ENCODE peak calls at places on chromosomes 12 and 14, in seven cellular contexts. One of them, this sample, is unnamed. For H3K4me1, the result is how much of the 10 kb centered on the place peaks cover.

GRCh38 chr12:21631367-21631766 is 26.3 kb downstream of the LDHB start:
- DNase-seq in pancreas: no peak
- DNase-seq in MM.1S: no peak
- DNase-seq in kidney: no peak
- DNase-seq in heart left ventricle: no peak
- DNase-seq in GM23338: no peak
- DNase-seq in esophagus squamous epithelium: no peak
- DNase-seq in this sample: no peak

GRCh38 chr12:21818627-21819026 is 44.1 kb upstream of the KCNJ8 start:
- DNase-seq in esophagus squamous epithelium: no peak
- DNase-seq in MM.1S: no peak
- DNase-seq in pancreas: no peak
- DNase-seq in heart left ventricle: no peak
- DNase-seq in kidney: no peak
- DNase-seq in GM23338: no peak
- DNase-seq in this sample: no peak

GRCh38 chr14:100399052-100399849 is 76.1 kb downstream of the SLC25A47 start:
- DNase-seq in heart left ventricle: no peak
- DNase-seq in GM23338: peak
- DNase-seq in MM.1S: no peak
- DNase-seq in pancreas: no peak
- DNase-seq in kidney: no peak
- DNase-seq in esophagus squamous epithelium: no peak
- DNase-seq in this sample: no peak

GRCh38 chr12:92503977-92504966 is 198.5 kb upstream of the PLEKHG7 start:
- DNase-seq in pancreas: peak
- DNase-seq in MM.1S: no peak
- DNase-seq in GM23338: no peak
- DNase-seq in kidney: no peak
- DNase-seq in heart left ventricle: peak
- DNase-seq in esophagus squamous epithelium: no peak
- DNase-seq in this sample: no peak

GRCh38 chr12:91094957-91095356 is 16.3 kb downstream of the LUM start:
- DNase-seq in heart left ventricle: no peak
- DNase-seq in pancreas: no peak
- DNase-seq in GM23338: no peak
- DNase-seq in kidney: no peak
- DNase-seq in esophagus squamous epithelium: no peak
- DNase-seq in MM.1S: no peak
- DNase-seq in this sample: no peak

GRCh38 chr12:96422192-96422591 is 22.0 kb upstream of the CDK17 start:
- DNase-seq in kidney: no peak
- DNase-seq in esophagus squamous epithelium: no peak
- DNase-seq in GM23338: no peak
- DNase-seq in heart left ventricle: no peak
- DNase-seq in MM.1S: no peak
- DNase-seq in pancreas: no peak
- DNase-seq in this sample: no peak

GRCh38 chr12:52126605-52127578 is 47.4 kb downstream of the SMIM41 start:
- DNase-seq in kidney: peak
- DNase-seq in heart left ventricle: no peak
- DNase-seq in GM23338: no peak
- DNase-seq in MM.1S: no peak
- DNase-seq in esophagus squamous epithelium: no peak
- DNase-seq in pancreas: peak
- DNase-seq in this sample: no peak

GRCh38 chr12:90280033-90280432 is 571.4 kb upstream of the ATP2B1 start:
- DNase-seq in esophagus squamous epithelium: no peak
- DNase-seq in MM.1S: no peak
- DNase-seq in kidney: no peak
- DNase-seq in heart left ventricle: no peak
- DNase-seq in GM23338: no peak
- DNase-seq in pancreas: no peak
- DNase-seq in this sample: no peak

GRCh38 chr12:89859513-89860220 is 151.0 kb upstream of the ATP2B1 start:
- DNase-seq in pancreas: no peak
- DNase-seq in kidney: no peak
- DNase-seq in heart left ventricle: no peak
- DNase-seq in esophagus squamous epithelium: no peak
- DNase-seq in GM23338: no peak
- DNase-seq in MM.1S: no peak
- DNase-seq in this sample: no peak

GRCh38 chr14:79890527-79890926 is 320.8 kb downstream of the DIO2 start:
- DNase-seq in esophagus squamous epithelium: no peak
- DNase-seq in heart left ventricle: no peak
- DNase-seq in pancreas: no peak
- DNase-seq in kidney: no peak
- DNase-seq in MM.1S: no peak
- DNase-seq in GM23338: no peak
- DNase-seq in this sample: no peak

GRCh38 chr14:76953196-76953945 is 75.1 kb downstream of the IRF2BPL start:
- DNase-seq in heart left ventricle: peak
- DNase-seq in MM.1S: no peak
- DNase-seq in esophagus squamous epithelium: no peak
- DNase-seq in kidney: peak
- DNase-seq in pancreas: peak
- DNase-seq in GM23338: peak
- DNase-seq in this sample: no peak

GRCh38 chr12:6374028-6374780 is 1.2 kb downstream of the SCNN1A start:
- DNase-seq in GM23338: no peak
- DNase-seq in pancreas: no peak
- DNase-seq in MM.1S: no peak
- DNase-seq in heart left ventricle: no peak
- DNase-seq in kidney: peak
- DNase-seq in esophagus squamous epithelium: no peak
- DNase-seq in this sample: no peak

GRCh38 chr12:106345739-106346138 is 11.8 kb upstream of the POLR3B start:
- DNase-seq in GM23338: peak
- DNase-seq in heart left ventricle: peak
- DNase-seq in esophagus squamous epithelium: no peak
- DNase-seq in MM.1S: no peak
- DNase-seq in pancreas: no peak
- DNase-seq in kidney: no peak
- DNase-seq in this sample: peak

GRCh38 chr12:131755305-131756113 is 44.6 kb downstream of the SFSWAP start:
- DNase-seq in MM.1S: no peak
- DNase-seq in kidney: no peak
- DNase-seq in GM23338: peak
- DNase-seq in pancreas: no peak
- DNase-seq in heart left ventricle: no peak
- DNase-seq in esophagus squamous epithelium: no peak
- DNase-seq in this sample: peak

GRCh38 chr12:92989715-92990484 is 60.8 kb upstream of the EEA1 start:
- DNase-seq in heart left ventricle: no peak
- DNase-seq in esophagus squamous epithelium: no peak
- DNase-seq in kidney: no peak
- DNase-seq in MM.1S: no peak
- DNase-seq in GM23338: no peak
- DNase-seq in pancreas: no peak
- DNase-seq in this sample: no peak

GRCh38 chr12:13116971-13117370 is 13.5 kb upstream of the GSG1 start:
- DNase-seq in GM23338: no peak
- DNase-seq in MM.1S: no peak
- DNase-seq in heart left ventricle: no peak
- DNase-seq in pancreas: no peak
- DNase-seq in esophagus squamous epithelium: no peak
- DNase-seq in kidney: no peak
- DNase-seq in this sample: no peak

GRCh38 chr14:70753518-70753953 is 55.8 kb downstream of the MAP3K9 start:
- DNase-seq in esophagus squamous epithelium: no peak
- DNase-seq in GM23338: no peak
- DNase-seq in MM.1S: no peak
- DNase-seq in heart left ventricle: no peak
- DNase-seq in pancreas: no peak
- DNase-seq in kidney: no peak
- DNase-seq in this sample: peak

GRCh38 chr14:101634453-101635237 is 73.3 kb downstream of the DIO3 start:
- DNase-seq in heart left ventricle: no peak
- DNase-seq in kidney: no peak
- DNase-seq in GM23338: no peak
- DNase-seq in esophagus squamous epithelium: no peak
- DNase-seq in pancreas: no peak
- DNase-seq in MM.1S: no peak
- DNase-seq in this sample: no peak

DNA sequence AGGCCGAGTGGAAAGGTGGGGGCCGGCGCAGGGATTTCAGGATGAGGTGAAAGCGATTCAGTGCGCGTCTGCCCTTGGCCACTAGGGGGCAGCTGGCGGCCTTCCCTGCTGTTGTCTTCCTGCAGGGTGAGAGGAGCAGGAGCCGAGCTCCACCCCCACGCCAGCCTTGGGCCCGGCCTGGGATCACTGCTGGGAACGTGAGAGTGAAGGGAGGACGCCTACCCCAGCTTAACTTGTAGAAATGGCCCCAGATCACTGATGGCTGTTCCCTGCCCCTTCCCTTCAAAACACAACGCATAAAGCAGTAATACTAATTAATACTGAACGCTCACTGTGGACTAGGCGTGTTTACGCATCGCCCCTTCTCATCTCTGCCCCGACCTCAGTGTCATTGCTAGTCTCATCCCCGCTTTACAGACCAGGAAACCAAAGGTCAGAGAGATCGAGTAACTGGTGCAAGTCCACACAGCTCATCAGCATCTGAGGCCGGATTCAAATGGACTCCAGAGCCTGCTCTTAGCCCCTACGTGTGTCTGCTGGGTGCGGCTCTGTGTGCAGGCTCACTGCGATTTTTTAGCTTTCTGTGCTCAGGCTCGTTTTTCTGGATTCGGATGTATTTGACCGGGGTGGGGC is 24.3 kb downstream of the MVK start:
- DNase-seq in esophagus squamous epithelium: no peak
- DNase-seq in kidney: peak
- DNase-seq in MM.1S: peak
- DNase-seq in heart left ventricle: peak
- DNase-seq in pancreas: peak
- DNase-seq in GM23338: peak
- DNase-seq in this sample: peak
- TF ChIP-seq CTCF in esophagus squamous epithelium: peak
- TF ChIP-seq CTCF in kidney: peak
- TF ChIP-seq CTCF in MM.1S: peak
- TF ChIP-seq CTCF in heart left ventricle: peak
- TF ChIP-seq CTCF in pancreas: peak
- TF ChIP-seq CTCF in GM23338: peak
- TF ChIP-seq CTCF in this sample: peak

DNA sequence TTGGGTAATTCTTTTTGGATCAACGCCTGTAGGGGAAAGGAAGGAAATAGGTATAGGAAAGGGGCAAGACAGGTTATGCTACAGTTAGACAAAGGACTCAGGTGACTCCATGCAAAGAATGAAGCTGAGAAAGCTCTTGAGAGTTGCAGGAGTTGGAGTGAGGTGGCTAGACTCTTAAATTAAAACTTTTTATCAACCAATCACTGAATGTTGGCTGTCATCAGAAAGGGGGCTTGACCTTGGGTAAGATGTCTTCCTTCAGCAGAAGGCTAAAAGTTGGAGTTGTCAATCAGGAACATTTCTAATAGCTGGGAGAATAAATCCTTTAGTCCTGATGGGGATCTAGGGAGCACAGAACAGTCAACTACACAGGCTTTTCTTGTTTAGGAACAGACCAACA is 595.4 kb downstream of the SLC16A7 start:
- DNase-seq in kidney: no peak
- DNase-seq in pancreas: no peak
- DNase-seq in GM23338: no peak
- DNase-seq in MM.1S: no peak
- DNase-seq in heart left ventricle: no peak
- DNase-seq in esophagus squamous epithelium: no peak
- DNase-seq in this sample: no peak
- H3K4me1 ChIP-seq in kidney: under half
- H3K4me1 ChIP-seq in pancreas: under half
- H3K4me1 ChIP-seq in GM23338: under half
- H3K4me1 ChIP-seq in MM.1S: under half
- H3K4me1 ChIP-seq in heart left ventricle: under half
- H3K4me1 ChIP-seq in esophagus squamous epithelium: under half
- H3K4me1 ChIP-seq in this sample: under half

GRCh38 chr14:91860238-91860637 is 7.1 kb downstream of the TC2N start:
- DNase-seq in heart left ventricle: no peak
- DNase-seq in MM.1S: no peak
- DNase-seq in GM23338: no peak
- DNase-seq in esophagus squamous epithelium: no peak
- DNase-seq in kidney: no peak
- DNase-seq in pancreas: no peak
- DNase-seq in this sample: no peak

GRCh38 chr14:91854327-91854934 is 12.9 kb downstream of the TC2N start:
- DNase-seq in GM23338: no peak
- DNase-seq in kidney: no peak
- DNase-seq in heart left ventricle: no peak
- DNase-seq in esophagus squamous epithelium: no peak
- DNase-seq in MM.1S: no peak
- DNase-seq in pancreas: no peak
- DNase-seq in this sample: no peak

GRCh38 chr14:91861091-91861490 is 6.2 kb downstream of the TC2N start:
- DNase-seq in MM.1S: no peak
- DNase-seq in kidney: no peak
- DNase-seq in heart left ventricle: no peak
- DNase-seq in GM23338: no peak
- DNase-seq in esophagus squamous epithelium: no peak
- DNase-seq in pancreas: no peak
- DNase-seq in this sample: no peak

GRCh38 chr14:91862417-91862816 is 4.9 kb downstream of the TC2N start:
- DNase-seq in MM.1S: no peak
- DNase-seq in kidney: no peak
- DNase-seq in heart left ventricle: no peak
- DNase-seq in GM23338: no peak
- DNase-seq in pancreas: no peak
- DNase-seq in esophagus squamous epithelium: no peak
- DNase-seq in this sample: no peak

DNA sequence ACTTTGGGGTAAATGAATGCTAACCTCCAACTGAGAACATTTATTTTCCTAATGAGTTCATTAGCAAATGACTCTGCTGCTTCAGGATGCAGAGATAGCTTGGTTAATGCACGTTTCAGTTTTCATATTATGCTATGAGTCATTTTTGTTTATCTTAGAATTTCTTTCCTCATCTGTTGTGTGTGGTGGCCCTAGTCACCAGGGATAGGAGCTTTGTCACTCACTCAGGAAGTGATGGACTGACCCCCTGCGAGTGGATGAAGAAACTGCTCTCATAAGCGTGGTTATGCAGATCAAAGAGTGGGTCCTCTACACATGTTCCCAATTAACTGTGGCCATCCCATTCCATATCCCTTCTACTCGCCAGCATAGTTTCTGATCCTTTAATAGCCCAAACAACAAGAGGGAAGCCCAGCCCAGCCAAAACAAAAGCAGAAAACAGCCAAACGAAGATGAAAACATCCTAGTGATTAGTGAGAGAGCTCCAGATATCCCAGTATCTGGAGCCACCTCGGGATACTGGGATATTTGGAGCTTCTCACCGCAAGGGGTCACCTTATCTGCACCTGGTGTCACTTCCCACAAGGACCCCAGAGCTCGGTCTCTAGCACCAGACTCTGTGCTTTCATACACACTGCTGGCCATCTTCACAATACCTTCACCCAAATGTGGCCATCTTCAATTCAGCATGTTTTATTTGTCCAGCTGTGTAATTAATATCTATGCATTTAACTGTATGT is 8.6 kb downstream of the TC2N start:
- DNase-seq in kidney: no peak
- DNase-seq in pancreas: no peak
- DNase-seq in GM23338: peak
- DNase-seq in esophagus squamous epithelium: no peak
- DNase-seq in MM.1S: no peak
- DNase-seq in heart left ventricle: no peak
- DNase-seq in this sample: no peak
- TF ChIP-seq CTCF in kidney: no peak
- TF ChIP-seq CTCF in pancreas: no peak
- TF ChIP-seq CTCF in GM23338: peak
- TF ChIP-seq CTCF in esophagus squamous epithelium: no peak
- TF ChIP-seq CTCF in MM.1S: no peak
- TF ChIP-seq CTCF in heart left ventricle: no peak
- TF ChIP-seq CTCF in this sample: peak

GRCh38 chr14:103288076-103288766 is 45.8 kb upstream of the EIF5 start:
- DNase-seq in heart left ventricle: no peak
- DNase-seq in GM23338: no peak
- DNase-seq in MM.1S: no peak
- DNase-seq in kidney: no peak
- DNase-seq in pancreas: no peak
- DNase-seq in esophagus squamous epithelium: no peak
- DNase-seq in this sample: no peak
- H3K4me1 ChIP-seq in heart left ventricle: under half
- H3K4me1 ChIP-seq in GM23338: under half
- H3K4me1 ChIP-seq in MM.1S: under half
- H3K4me1 ChIP-seq in kidney: under half
- H3K4me1 ChIP-seq in pancreas: under half
- H3K4me1 ChIP-seq in esophagus squamous epithelium: under half
- H3K4me1 ChIP-seq in this sample: under half